ENCODE peak calls at places on chromosome X, in ten cellular contexts. G is mammary epithelial cell, V is fibroblast of lung, T is H1, L is GM23338, Z is OCI-LY7, E is neural progenitor cell, Q is endothelial cell of umbilical vein, H is MM.1S, F is astrocyte. Y is an unnamed sample. For H3K36me3, the result is how much of the 10 kb centered on the place peaks cover.

GRCh38 chrX:119015407-119016242 is 41.2 kb downstream of the LONRF3 start:
- DNase-seq in G (peak), V (peak), T (no peak), L (no peak), Z (peak), E (no peak), Q (peak), H (peak), F (peak), Y (peak)

GRCh38 chrX:110436497-110436896 is 77.8 kb downstream of the RTL9 start:
- DNase-seq in G (peak), V (no peak), T (no peak), L (no peak), Z (no peak), E (no peak), Q (no peak), H (no peak), F (no peak), Y (no peak)

GRCh38 chrX:2710496-2710895 is 19.4 kb downstream of the CD99 start:
- DNase-seq in G (peak), V (no peak), T (no peak), L (peak), Z (no peak), E (peak), Q (no peak), H (no peak), F (no peak), Y (peak)

GRCh38 chrX:115017455-115017854 is at the start of gene IL13RA2:
- DNase-seq in G (no peak), V (peak), T (no peak), L (peak), Z (no peak), E (no peak), Q (peak), H (no peak), F (no peak), Y (no peak)

GRCh38 chrX:103356897-103357296 is 591 bp downstream of the TCEAL9 start:
- DNase-seq in G (no peak), V (no peak), T (no peak), L (peak), Z (no peak), E (peak), Q (peak), H (no peak), F (no peak), Y (no peak)

GRCh38 chrX:134423606-134424005 is 36.4 kb upstream of the HPRT1 start:
- DNase-seq in G (peak), V (peak), T (no peak), L (no peak), Z (peak), E (no peak), Q (peak), H (no peak), F (peak), Y (no peak)

GRCh38 chrX:5936438-5936837 is 292.2 kb downstream of the NLGN4X start:
- DNase-seq in G (peak), V (no peak), T (no peak), L (no peak), Z (no peak), E (no peak), Q (no peak), H (no peak), F (peak), Y (no peak)

GRCh38 chrX:12210921-12211320 is 72.6 kb downstream of the FRMPD4 start:
- DNase-seq in G (peak), V (no peak), T (no peak), L (no peak), Z (no peak), E (no peak), Q (no peak), H (no peak), F (peak), Y (peak)

GRCh38 chrX:105461013-105461412 is 240.5 kb upstream of the TEX13A start:
- DNase-seq in G (peak), V (peak), T (no peak), L (no peak), Z (no peak), E (no peak), Q (no peak), H (no peak), F (peak), Y (no peak)

GRCh38 chrX:31036895-31037294 is 34.9 kb downstream of the FTHL17 start:
- DNase-seq in G (peak), V (peak), T (no peak), L (peak), Z (peak), E (peak), Q (peak), H (peak), F (peak), Y (no peak)

GRCh38 chrX:106716004-106716403 is 10.5 kb upstream of the RNF128 start:
- DNase-seq in G (no peak), V (no peak), T (no peak), L (no peak), Z (no peak), E (no peak), Q (no peak), H (no peak), F (no peak), Y (no peak)

GRCh38 chrX:64206556-64207162 is 1.2 kb upstream of the AMER1 start:
- DNase-seq in G (peak), V (peak), T (no peak), L (no peak), Z (peak), E (peak), Q (no peak), H (peak), F (no peak), Y (no peak)

GRCh38 chrX:7514871-7515599 is 327.9 kb upstream of the VCX start:
- DNase-seq in G (peak), V (no peak), T (no peak), L (peak), Z (no peak), E (no peak), Q (no peak), H (no peak), F (no peak), Y (peak)

GRCh38 chrX:12494400-12495138 is 296.6 kb upstream of the PRPS2 start:
- DNase-seq in G (no peak), V (no peak), T (no peak), L (peak), Z (no peak), E (no peak), Q (no peak), H (peak), F (no peak), Y (no peak)

GRCh38 chrX:48789366-48790220 is 3.2 kb downstream of the GATA1 start:
- DNase-seq in G (no peak), V (no peak), T (no peak), L (no peak), Z (no peak), E (no peak), Q (no peak), H (no peak), F (no peak), Y (no peak)

GRCh38 chrX:20061869-20062254 is 54.8 kb downstream of the MAP7D2 start:
- DNase-seq in G (peak), V (peak), T (no peak), L (no peak), Z (no peak), E (no peak), Q (no peak), H (peak), F (peak), Y (no peak)

GRCh38 chrX:27884654-27885053 is 76.9 kb downstream of the MAGEB10 start:
- DNase-seq in G (no peak), V (no peak), T (no peak), L (peak), Z (no peak), E (no peak), Q (no peak), H (no peak), F (no peak), Y (no peak)

GRCh38 chrX:153321381-153322105 is at the start of gene PNMA6F:
- DNase-seq in G (no peak), V (no peak), T (no peak), L (peak), Z (no peak), E (no peak), Q (no peak), H (no peak), F (no peak), Y (no peak)

GRCh38 chrX:96611619-96612362 is 72.9 kb upstream of the DIAPH2 start:
- DNase-seq in G (no peak), V (peak), T (no peak), L (no peak), Z (no peak), E (peak), Q (no peak), H (no peak), F (peak), Y (no peak)

GRCh38 chrX:8724176-8724757 is 7.7 kb downstream of the ANOS1 start:
- DNase-seq in G (no peak), V (no peak), T (no peak), L (peak), Z (no peak), E (peak), Q (peak), H (no peak), F (no peak), Y (no peak)

GRCh38 chrX:17842769-17843525 is 18.2 kb downstream of the RAI2 start:
- DNase-seq in G (no peak), V (peak), T (no peak), L (no peak), Z (no peak), E (no peak), Q (peak), H (no peak), F (no peak), Y (no peak)

GRCh38 chrX:14032383-14032782 is 2.7 kb upstream of the GEMIN8 start:
- DNase-seq in G (peak), V (peak), T (no peak), L (peak), Z (peak), E (peak), Q (peak), H (peak), F (no peak), Y (no peak)

GRCh38 chrX:141760761-141761160 is 62.2 kb upstream of the SPANXD start:
- DNase-seq in G (peak), V (no peak), T (no peak), L (no peak), Z (no peak), E (no peak), Q (peak), H (no peak), F (peak), Y (no peak)

GRCh38 chrX:106612403-106612789 is 618 bp downstream of the RADX start:
- DNase-seq in G (peak), V (no peak), T (no peak), L (peak), Z (no peak), E (peak), Q (no peak), H (no peak), F (peak), Y (no peak)

GRCh38 chrX:113400193-113400704 is 559.6 kb upstream of the AMOT start:
- DNase-seq in G (peak), V (no peak), T (peak), L (peak), Z (no peak), E (peak), Q (peak), H (no peak), F (peak), Y (no peak)

GRCh38 chrX:43718956-43719355 is 62.9 kb downstream of the MAOA start:
- DNase-seq in G (peak), V (no peak), T (no peak), L (no peak), Z (no peak), E (no peak), Q (no peak), H (no peak), F (no peak), Y (peak)

GRCh38 chrX:100407784-100408642 is 2.1 kb downstream of the PCDH19 start:
- DNase-seq in G (no peak), V (no peak), T (no peak), L (peak), Z (no peak), E (peak), Q (peak), H (no peak), F (no peak), Y (no peak)

GRCh38 chrX:100409316-100410082 is 574 bp downstream of the PCDH19 start:
- DNase-seq in G (no peak), V (no peak), T (no peak), L (peak), Z (no peak), E (peak), Q (no peak), H (no peak), F (no peak), Y (no peak)

GRCh38 chrX:100410083-100410590 is at the start of gene PCDH19:
- DNase-seq in G (peak), V (peak), T (no peak), L (peak), Z (no peak), E (peak), Q (peak), H (peak), F (peak), Y (no peak)

GRCh38 chrX:100407147-100407783 is 2.8 kb downstream of the PCDH19 start:
- DNase-seq in G (no peak), V (no peak), T (no peak), L (peak), Z (no peak), E (no peak), Q (no peak), H (no peak), F (no peak), Y (no peak)

GRCh38 chrX:100408643-100409315 is 1.3 kb downstream of the PCDH19 start:
- DNase-seq in G (no peak), V (no peak), T (no peak), L (peak), Z (no peak), E (peak), Q (no peak), H (no peak), F (no peak), Y (no peak)
- H3K4me2 ChIP-seq in G (peak), V (no peak), T (peak), L (peak), Z (no peak), E (peak), Q (no peak), H (no peak), F (peak), Y (no peak)

GRCh38 chrX:41198410-41198809 is 113.2 kb downstream of the USP9X start:
- DNase-seq in G (peak), V (no peak), T (no peak), L (no peak), Z (no peak), E (no peak), Q (no peak), H (no peak), F (no peak), Y (no peak)
- H3K36me3 ChIP-seq in G (under half), V (under half), T (half or more), L (half or more), Z (half or more), E (under half), Q (under half), H (under half), F (under half), Y (under half)

DNA sequence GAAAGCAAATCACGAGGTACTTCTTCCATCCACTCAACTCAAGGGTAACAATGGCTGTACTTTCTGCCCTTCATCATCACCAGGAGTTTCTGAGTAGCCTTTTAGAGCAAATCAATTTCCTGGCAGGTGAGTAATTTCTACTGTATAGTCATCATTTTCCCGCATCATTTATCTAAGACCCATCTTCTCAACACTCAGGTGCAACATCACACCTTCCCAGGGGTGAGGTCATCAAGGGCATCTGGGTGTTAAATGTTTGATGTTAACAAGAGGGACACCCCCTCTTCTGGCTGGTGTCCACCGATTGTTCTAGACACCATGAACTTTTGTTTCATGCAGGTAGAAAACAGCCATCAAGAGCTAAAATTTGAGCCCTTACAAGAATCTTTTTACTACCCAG is 313.4 kb upstream of the MAGEB2 start:
- DNase-seq in G (no peak), V (no peak), T (no peak), L (no peak), Z (no peak), E (no peak), Q (no peak), H (no peak), F (no peak), Y (no peak)
- H3K4me2 ChIP-seq in G (no peak), V (no peak), T (no peak), L (no peak), Z (no peak), E (no peak), Q (no peak), H (no peak), F (no peak), Y (no peak)

GRCh38 chrX:136220535-136220934 is 30.7 kb downstream of the MAP7D3 start:
- DNase-seq in G (no peak), V (no peak), T (no peak), L (no peak), Z (no peak), E (no peak), Q (no peak), H (no peak), F (no peak), Y (no peak)
- H3K36me3 ChIP-seq in G (under half), V (under half), T (under half), L (under half), Z (under half), E (under half), Q (under half), H (under half), F (under half), Y (under half)

GRCh38 chrX:155888139-155888538 is 7.0 kb downstream of the VAMP7 start:
- DNase-seq in G (peak), V (peak), T (no peak), L (peak), Z (no peak), E (no peak), Q (peak), H (no peak), F (peak), Y (peak)
- H3K4me2 ChIP-seq in G (peak), V (no peak), T (no peak), L (no peak), Z (no peak), E (no peak), Q (peak), H (no peak), F (peak), Y (peak)

GRCh38 chrX:54551801-54552200 is 21.8 kb downstream of the GNL3L start:
- DNase-seq in G (no peak), V (no peak), T (no peak), L (no peak), Z (no peak), E (no peak), Q (no peak), H (no peak), F (no peak), Y (no peak)

DNA sequence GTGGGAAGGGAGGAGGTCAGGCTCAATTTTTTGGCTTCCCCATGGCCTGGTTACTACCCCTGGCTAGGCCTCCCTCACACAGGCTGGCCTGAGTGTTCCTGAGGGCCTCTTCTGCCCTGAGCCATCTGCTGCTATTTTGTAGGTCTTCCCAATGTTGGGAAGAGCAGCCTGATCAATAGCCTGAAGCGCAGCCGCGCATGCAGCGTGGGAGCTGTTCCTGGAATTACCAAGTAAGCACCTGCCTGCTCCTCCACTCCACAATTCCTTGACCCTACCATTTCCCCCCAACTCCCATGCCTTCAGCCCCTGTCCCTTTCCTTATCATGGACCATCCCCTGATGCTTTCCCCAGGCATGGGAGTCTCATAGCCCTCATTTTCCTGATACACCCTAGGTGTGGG is 20.8 kb downstream of the GNL3L start:
- DNase-seq in G (no peak), V (no peak), T (no peak), L (no peak), Z (no peak), E (no peak), Q (no peak), H (no peak), F (no peak), Y (no peak)
- H3K36me3 ChIP-seq in G (under half), V (under half), T (half or more), L (under half), Z (half or more), E (under half), Q (under half), H (under half), F (under half), Y (under half)

GRCh38 chrX:132834109-132834508 is 124.3 kb downstream of the HS6ST2 start:
- DNase-seq in G (no peak), V (no peak), T (no peak), L (no peak), Z (no peak), E (no peak), Q (no peak), H (no peak), F (no peak), Y (no peak)
- H3K4me2 ChIP-seq in G (no peak), V (no peak), T (no peak), L (no peak), Z (no peak), E (no peak), Q (no peak), H (no peak), F (no peak), Y (no peak)

GRCh38 chrX:360496-361150 is 26.1 kb downstream of the PPP2R3B start:
- DNase-seq in G (no peak), V (no peak), T (no peak), L (no peak), Z (no peak), E (no peak), Q (no peak), H (no peak), F (no peak), Y (no peak)

GRCh38 chrX:362937-363620 is 23.6 kb downstream of the PPP2R3B start:
- DNase-seq in G (no peak), V (no peak), T (no peak), L (no peak), Z (no peak), E (no peak), Q (no peak), H (no peak), F (no peak), Y (no peak)

GRCh38 chrX:362351-362750 is 24.4 kb downstream of the PPP2R3B start:
- DNase-seq in G (no peak), V (no peak), T (no peak), L (no peak), Z (no peak), E (no peak), Q (no peak), H (no peak), F (no peak), Y (no peak)

GRCh38 chrX:363621-364375 is 22.9 kb downstream of the PPP2R3B start:
- DNase-seq in G (no peak), V (no peak), T (no peak), L (no peak), Z (no peak), E (no peak), Q (no peak), H (no peak), F (no peak), Y (no peak)

DNA sequence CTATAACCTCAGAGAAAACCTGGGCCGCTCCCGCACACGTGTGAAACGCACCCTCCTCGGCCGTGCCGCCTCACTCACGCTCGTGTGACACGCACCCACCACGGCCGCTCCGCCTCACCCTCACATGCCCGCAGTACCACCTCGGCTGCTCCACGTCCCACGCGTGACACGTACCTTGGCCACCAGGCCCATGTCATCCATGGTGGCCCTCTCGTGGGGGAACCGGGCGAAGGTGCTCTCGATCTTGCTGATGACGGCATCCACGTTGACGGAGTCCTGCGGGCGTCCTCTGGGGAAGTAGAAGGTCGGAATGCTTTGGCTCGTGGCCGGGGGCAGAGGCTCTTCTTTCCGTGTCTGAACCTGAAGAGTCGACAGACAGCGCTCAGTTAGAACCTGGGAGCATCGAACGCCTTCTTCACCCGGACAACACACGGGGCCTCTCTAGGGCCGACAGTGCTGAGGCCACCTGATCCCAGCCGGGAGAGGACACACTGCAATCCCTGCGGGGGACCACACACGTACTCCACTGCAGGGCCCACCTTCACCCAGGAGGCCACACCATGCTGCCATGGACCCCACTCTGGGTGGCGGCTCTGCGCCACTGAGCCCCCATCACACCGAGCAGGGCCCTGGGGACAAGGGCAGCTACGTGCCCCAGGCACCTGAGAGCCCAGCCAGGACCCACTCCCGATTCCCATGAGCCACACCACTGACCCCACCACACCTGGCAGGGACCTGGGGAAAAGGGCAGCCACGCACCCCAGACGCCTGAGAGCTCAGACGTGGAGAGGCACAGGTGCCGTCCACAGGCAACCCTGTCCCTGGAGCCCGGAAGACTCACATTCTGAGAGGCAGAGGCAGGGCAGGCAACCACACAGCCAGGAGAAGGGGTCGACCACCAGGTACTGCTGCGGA is 25.2 kb downstream of the PPP2R3B start:
- DNase-seq in G (no peak), V (no peak), T (no peak), L (no peak), Z (no peak), E (no peak), Q (no peak), H (no peak), F (no peak), Y (no peak)
- H3K36me3 ChIP-seq in G (under half), V (under half), T (under half), L (under half), Z (half or more), E (under half), Q (under half), H (under half), F (under half), Y (under half)